ENCODE peak calls at places on chromosomes 4 and X, in four cellular contexts. L is A549, J is endothelial cell of umbilical vein, E is HepG2. N is an unnamed sample.

GRCh38 chrX:48617542-48618340 is 20.4 kb downstream of the WDR13 start:
- DNase-seq in L (no peak), J (peak), E (no peak), N (no peak)

GRCh38 chr4:125355791-125356190 is 41.0 kb downstream of the FAT4 start:
- DNase-seq in L (no peak), J (no peak), E (no peak), N (no peak)

GRCh38 chr4:116531870-116532269 is 553.5 kb downstream of the TRAM1L1 start:
- DNase-seq in L (no peak), J (peak), E (no peak), N (no peak)

GRCh38 chr4:110753461-110753860 is 130.6 kb upstream of the PITX2 start:
- DNase-seq in L (no peak), J (no peak), E (no peak), N (no peak)

GRCh38 chr4:168978001-168978700 is 31.9 kb downstream of the CBR4 start:
- DNase-seq in L (no peak), J (no peak), E (peak), N (no peak)

GRCh38 chr4:29588615-29589014 is 1131.6 kb upstream of the PCDH7 start:
- DNase-seq in L (no peak), J (no peak), E (no peak), N (no peak)

GRCh38 chr4:189128341-189128740 is 812.3 kb upstream of the FRG1 start:
- DNase-seq in L (no peak), J (no peak), E (no peak), N (no peak)

GRCh38 chr4:85514783-85515182 is 39.8 kb downstream of the ARHGAP24 start:
- DNase-seq in L (no peak), J (no peak), E (no peak), N (no peak)

GRCh38 chrX:113330416-113330815 is 489.8 kb upstream of the AMOT start:
- DNase-seq in L (no peak), J (no peak), E (no peak), N (no peak)

GRCh38 chrX:22300130-22300529 is 27.4 kb downstream of the CBLL2 start:
- DNase-seq in L (peak), J (peak), E (no peak), N (no peak)

GRCh38 chr4:109908741-109909140 is 3.9 kb upstream of the EGF start:
- DNase-seq in L (no peak), J (no peak), E (no peak), N (no peak)

GRCh38 chr4:184293552-184293951 is 75.9 kb upstream of the ENPP6 start:
- DNase-seq in L (no peak), J (peak), E (peak), N (no peak)

GRCh38 chr4:64068096-64068495 is 341.2 kb downstream of the TECRL start:
- DNase-seq in L (peak), J (no peak), E (no peak), N (no peak)

GRCh38 chr4:121648518-121648917 is 48.3 kb downstream of the ANXA5 start:
- DNase-seq in L (no peak), J (no peak), E (no peak), N (no peak)

GRCh38 chrX:65451663-65452062 is 82.9 kb downstream of the LAS1L start:
- DNase-seq in L (peak), J (peak), E (peak), N (no peak)

GRCh38 chrX:9466711-9467110 is 1.9 kb downstream of the TBL1X start:
- DNase-seq in L (no peak), J (no peak), E (no peak), N (no peak)

GRCh38 chr4:36394352-36394903 is 113.0 kb downstream of the DTHD1 start:
- DNase-seq in L (peak), J (no peak), E (peak), N (no peak)

GRCh38 chr4:2289311-2289954 is 27.5 kb upstream of the MXD4 start:
- DNase-seq in L (no peak), J (no peak), E (no peak), N (no peak)

GRCh38 chr4:139921551-139922184 is 232.3 kb downstream of the MAML3 start:
- DNase-seq in L (no peak), J (peak), E (peak), N (no peak)

GRCh38 chr4:77443941-77444340 is 161.7 kb upstream of the CXCL13 start:
- DNase-seq in L (no peak), J (no peak), E (no peak), N (no peak)

GRCh38 chrX:72123471-72124185 is 8.1 kb downstream of the RTL5 start:
- DNase-seq in L (no peak), J (peak), E (no peak), N (no peak)

GRCh38 chrX:63434665-63435064 is 83.5 kb upstream of the SPIN4 start:
- DNase-seq in L (peak), J (peak), E (no peak), N (no peak)

GRCh38 chrX:119186194-119186593 is 49.9 kb upstream of the PGRMC1 start:
- DNase-seq in L (no peak), J (no peak), E (no peak), N (no peak)

GRCh38 chr4:10746371-10747143 is 62.0 kb upstream of the CLNK start:
- DNase-seq in L (no peak), J (no peak), E (no peak), N (no peak)

GRCh38 chrX:153598541-153599191 is at the start of gene CCNQ:
- DNase-seq in L (peak), J (peak), E (no peak), N (no peak)

GRCh38 chr4:1246111-1246881 is 2.6 kb downstream of the CTBP1 start:
- DNase-seq in L (no peak), J (no peak), E (no peak), N (no peak)

GRCh38 chr4:88794952-88795351 is 97.3 kb upstream of the NAP1L5 start:
- DNase-seq in L (no peak), J (no peak), E (no peak), N (no peak)

GRCh38 chrX:131305926-131306325 is 16.8 kb upstream of the IGSF1 start:
- DNase-seq in L (no peak), J (no peak), E (no peak), N (no peak)

GRCh38 chrX:119093991-119094741 is 21.4 kb downstream of the CT47C1 start:
- DNase-seq in L (peak), J (no peak), E (peak), N (no peak)

GRCh38 chr4:65825121-65825520 is 154.8 kb upstream of the EPHA5 start:
- DNase-seq in L (peak), J (peak), E (no peak), N (no peak)

GRCh38 chrX:8083276-8083675 is 87.8 kb downstream of the VCX2 start:
- DNase-seq in L (no peak), J (no peak), E (no peak), N (no peak)

GRCh38 chr4:20543131-20543530 is 157.1 kb upstream of the PACRGL start:
- DNase-seq in L (no peak), J (no peak), E (no peak), N (no peak)

GRCh38 chr4:20538922-20539321 is 161.3 kb upstream of the PACRGL start:
- DNase-seq in L (no peak), J (no peak), E (peak), N (no peak)

GRCh38 chr4:20544645-20545044 is 155.6 kb upstream of the PACRGL start:
- DNase-seq in L (peak), J (peak), E (peak), N (no peak)
- TF ChIP-seq JUN in L (no peak), J (peak), E (no peak), N (no peak)

GRCh38 chrX:29872831-29873230 is 342.5 kb upstream of the MAGEB2 start:
- DNase-seq in L (no peak), J (no peak), E (no peak), N (no peak)
- TF ChIP-seq JUN in L (no peak), J (no peak), E (no peak), N (no peak)

GRCh38 chrX:149639568-149639967 is 8.0 kb upstream of the TMEM185A start:
- DNase-seq in L (no peak), J (no peak), E (no peak), N (no peak)
- TF ChIP-seq JUN in L (no peak), J (no peak), E (no peak), N (no peak)

DNA sequence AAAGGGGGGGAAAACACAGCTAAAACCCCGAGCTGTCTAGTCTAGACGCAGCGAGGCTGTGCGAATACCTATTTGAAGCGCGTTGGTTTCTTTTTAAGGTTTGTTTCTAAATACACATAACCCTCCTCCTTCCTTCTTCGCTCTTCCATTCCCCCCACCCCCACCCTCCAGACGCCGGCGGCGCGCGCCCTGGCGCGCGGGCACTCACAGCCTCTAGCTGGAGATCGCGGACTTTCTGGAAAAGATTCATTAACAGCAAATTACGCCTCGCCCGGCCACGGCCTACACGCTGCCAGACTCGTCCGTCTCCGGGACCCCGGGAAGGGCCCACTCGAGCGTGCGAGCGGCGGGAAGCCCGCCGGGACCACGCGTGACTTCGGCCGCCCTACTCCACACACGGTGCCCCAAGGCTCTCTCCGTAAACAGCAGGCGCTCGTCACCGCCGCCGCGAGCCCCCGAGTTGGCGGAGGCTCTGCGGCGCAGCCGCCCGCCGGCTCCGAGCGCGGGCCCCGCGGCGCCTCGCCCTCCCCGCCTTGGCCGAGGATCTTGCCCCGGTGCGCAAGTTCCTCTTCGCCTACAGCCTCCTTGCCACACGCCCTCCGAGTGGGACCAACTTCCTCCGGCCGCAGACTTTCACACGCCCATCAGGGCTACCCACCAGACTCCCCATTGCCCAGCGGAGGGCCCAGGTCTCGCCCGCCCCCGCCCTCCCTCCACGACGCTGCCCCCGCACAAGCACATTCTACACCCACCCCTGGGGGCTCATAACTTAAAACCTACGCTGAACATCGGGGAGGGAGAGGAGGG is 2.0 kb downstream of the BCOR start:
- DNase-seq in L (no peak), J (peak), E (no peak), N (no peak)
- TF ChIP-seq JUN in L (no peak), J (no peak), E (no peak), N (no peak)

DNA sequence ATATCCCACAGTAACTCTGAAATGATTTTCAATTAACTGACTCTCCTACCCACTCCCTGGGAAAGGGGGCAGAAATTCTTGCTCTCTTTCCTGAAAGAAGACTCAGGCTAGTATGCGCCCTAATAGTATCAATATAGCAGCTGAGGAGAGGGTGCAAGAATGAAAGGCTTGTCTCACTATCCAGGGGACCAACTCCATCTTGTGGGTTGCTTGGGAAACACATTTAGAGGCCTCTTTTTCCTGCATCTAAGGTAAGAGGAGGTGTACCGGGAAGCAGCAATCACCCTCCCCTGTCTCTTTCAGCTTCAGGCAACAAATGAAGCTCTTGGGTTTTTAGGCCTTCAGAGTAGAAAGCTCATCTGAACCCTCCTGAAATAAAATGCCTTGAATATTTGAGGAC is 11.3 kb downstream of the TMEM255A start:
- DNase-seq in L (peak), J (no peak), E (peak), N (no peak)
- TF ChIP-seq JUN in L (no peak), J (no peak), E (no peak), N (no peak)

GRCh38 chr4:181291615-181292014 is 951.6 kb upstream of the TENM3 start:
- DNase-seq in L (no peak), J (no peak), E (no peak), N (no peak)

GRCh38 chr4:181293541-181293940 is 949.7 kb upstream of the TENM3 start:
- DNase-seq in L (no peak), J (no peak), E (no peak), N (no peak)

GRCh38 chr4:181289203-181289602 is 954.0 kb upstream of the TENM3 start:
- DNase-seq in L (no peak), J (no peak), E (no peak), N (no peak)

GRCh38 chr4:181293014-181293413 is 950.2 kb upstream of the TENM3 start:
- DNase-seq in L (no peak), J (no peak), E (no peak), N (no peak)

GRCh38 chr4:181294421-181294820 is 948.8 kb upstream of the TENM3 start:
- DNase-seq in L (no peak), J (no peak), E (no peak), N (no peak)
- TF ChIP-seq JUN in L (no peak), J (no peak), E (no peak), N (no peak)